ENCODE peak calls at places on chromosomes 5 and 9, in five cellular contexts. Y, W, E, V and G are unnamed samples.

GRCh38 chr9:94950733-94951590 is 224.5 kb downstream of the AOPEP start:
- DNase-seq in Y (no peak), W (no peak), E (no peak), V (no peak), G (no peak)

GRCh38 chr9:127210851-127211730 is 53.5 kb upstream of the GARNL3 start:
- DNase-seq in Y (no peak), W (no peak), E (no peak), V (no peak), G (no peak)

GRCh38 chr5:181245427-181246275 is 1.9 kb upstream of the RACK1 start:
- DNase-seq in Y (no peak), W (no peak), E (no peak), V (no peak), G (no peak)

GRCh38 chr5:91478096-91478495 is 95.0 kb upstream of the ARRDC3 start:
- DNase-seq in Y (no peak), W (no peak), E (no peak), V (no peak), G (no peak)

GRCh38 chr9:35688558-35689350 is 971 bp downstream of the TPM2 start:
- DNase-seq in Y (no peak), W (no peak), E (no peak), V (peak; percentile 86), G (no peak)

GRCh38 chr9:111957856-111958631 is 61.4 kb downstream of the UGCG start:
- DNase-seq in Y (peak; percentile 14), W (no peak), E (no peak), V (peak; percentile 88), G (peak; percentile 69)

GRCh38 chr5:143650296-143650695 is 161.7 kb upstream of the HMHB1 start:
- DNase-seq in Y (no peak), W (no peak), E (no peak), V (no peak), G (no peak)

GRCh38 chr9:124077915-124078572 is 66.5 kb downstream of the LHX2 start:
- DNase-seq in Y (no peak), W (no peak), E (no peak), V (peak; percentile 88), G (no peak)

GRCh38 chr9:119412399-119412798 is 43.2 kb upstream of the BRINP1 start:
- DNase-seq in Y (no peak), W (no peak), E (no peak), V (no peak), G (no peak)

GRCh38 chr9:2621678-2622360 is at the start of gene VLDLR:
- DNase-seq in Y (no peak), W (no peak), E (peak; percentile 31), V (no peak), G (peak; percentile 66)

GRCh38 chr9:16879416-16879815 is 8.9 kb upstream of the BNC2 start:
- DNase-seq in Y (no peak), W (no peak), E (no peak), V (peak; percentile 35), G (no peak)

GRCh38 chr9:77587851-77588250 is 60.3 kb downstream of the GNA14 start:
- DNase-seq in Y (no peak), W (no peak), E (no peak), V (no peak), G (no peak)

GRCh38 chr9:79280691-79281090 is 291.1 kb upstream of the TLE4 start:
- DNase-seq in Y (no peak), W (no peak), E (no peak), V (no peak), G (no peak)

GRCh38 chr9:110936719-110937452 is 101.4 kb downstream of the LPAR1 start:
- DNase-seq in Y (no peak), W (no peak), E (no peak), V (peak; percentile 31), G (no peak)

GRCh38 chr5:96331210-96331609 is 101.8 kb downstream of the PCSK1 start:
- DNase-seq in Y (no peak), W (no peak), E (no peak), V (no peak), G (no peak)

GRCh38 chr9:82152181-82152580 is 163.6 kb downstream of the SPATA31D1 start:
- DNase-seq in Y (no peak), W (no peak), E (no peak), V (peak; percentile 58), G (no peak)

GRCh38 chr9:14080940-14081621 is 232.9 kb downstream of the NFIB start:
- DNase-seq in Y (no peak), W (no peak), E (no peak), V (peak; percentile 50), G (no peak)

GRCh38 chr9:89664896-89665329 is 60.1 kb downstream of the GADD45G start:
- DNase-seq in Y (no peak), W (no peak), E (no peak), V (peak; percentile 38), G (no peak)

GRCh38 chr5:77658662-77659061 is 20.1 kb upstream of the OTP start:
- DNase-seq in Y (no peak), W (no peak), E (no peak), V (no peak), G (no peak)

GRCh38 chr5:132474881-132475511 is 15.6 kb downstream of the IRF1 start:
- DNase-seq in Y (no peak), W (no peak), E (no peak), V (no peak), G (peak; percentile 7)

GRCh38 chr9:75889977-75890540 is 414 bp upstream of the PCSK5 start:
- DNase-seq in Y (no peak), W (no peak), E (peak; percentile 44), V (peak; percentile 27), G (peak; percentile 81)

GRCh38 chr5:143806568-143806967 is 5.4 kb upstream of the HMHB1 start:
- DNase-seq in Y (no peak), W (no peak), E (no peak), V (no peak), G (no peak)

GRCh38 chr9:120650352-120650751 is 63.9 kb downstream of the MEGF9 start:
- DNase-seq in Y (no peak), W (no peak), E (no peak), V (no peak), G (no peak)

GRCh38 chr5:2039180-2039531 is 156.4 kb upstream of the IRX4 start:
- DNase-seq in Y (no peak), W (no peak), E (no peak), V (no peak), G (no peak)

GRCh38 chr5:57738306-57738705 is 255.7 kb upstream of the ACTBL2 start:
- DNase-seq in Y (no peak), W (no peak), E (no peak), V (no peak), G (no peak)

GRCh38 chr5:149969181-149969950 is 8.8 kb downstream of the SLC26A2 start:
- DNase-seq in Y (no peak), W (no peak), E (no peak), V (no peak), G (no peak)
- H3K4me1 ChIP-seq in Y (no peaks in the 10 kb centered on the region), W (no peaks in the 10 kb centered on the region), E (no peaks in the 10 kb centered on the region), V (no peaks in the 10 kb centered on the region), G (no peaks in the 10 kb centered on the region)

GRCh38 chr9:114614373-114614772 is 3.3 kb downstream of the TMEM268 start:
- DNase-seq in Y (no peak), W (no peak), E (no peak), V (no peak), G (no peak)
- H3K27ac ChIP-seq in Y (no peak overlapping the region), W (no peak overlapping the region), E (no peak overlapping the region), V (no peak overlapping the region), G (no peak overlapping the region)

DNA sequence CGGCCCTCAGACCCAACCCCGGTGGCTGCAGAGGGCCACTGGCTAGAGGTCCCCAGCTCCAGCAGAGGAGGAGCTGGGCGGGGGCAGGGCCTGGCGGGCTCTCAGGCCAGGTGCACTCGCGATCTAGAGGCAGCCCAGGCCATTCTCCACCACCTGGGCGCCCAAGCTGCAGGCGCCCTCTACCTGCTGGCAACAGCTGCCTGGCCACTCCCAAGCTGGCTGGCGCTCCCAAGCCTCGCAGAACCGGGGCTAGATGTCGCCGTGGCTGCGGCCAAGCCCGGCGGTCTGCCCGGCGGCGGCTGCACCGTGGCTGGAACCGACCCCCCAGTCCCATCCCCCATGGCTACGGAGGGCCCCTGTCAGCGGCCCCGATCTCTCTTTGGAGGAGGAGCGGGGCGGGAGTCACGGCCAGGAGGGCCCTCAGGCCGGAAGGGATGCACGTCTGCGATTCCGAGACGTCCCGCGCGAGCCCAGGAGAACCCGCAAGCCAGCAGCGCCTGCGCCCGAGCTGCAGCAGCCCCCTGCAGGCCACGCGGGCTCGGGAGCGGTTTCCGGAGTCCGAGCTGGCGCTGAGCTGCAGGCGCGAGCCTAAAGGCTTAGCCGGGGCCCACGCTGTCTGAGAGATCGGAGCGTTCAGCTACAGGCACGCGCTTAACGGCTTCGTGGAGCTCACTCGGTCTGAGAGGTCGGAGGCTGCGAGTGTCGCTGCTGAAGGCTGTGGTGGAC is 44.3 kb upstream of the BICD2 start:
- DNase-seq in Y (no peak), W (no peak), E (peak; percentile 41), V (peak; percentile 62), G (no peak)
- H3K4me3 ChIP-seq in Y (peak overlapping the region; percentile 64), W (peak overlapping the region; percentile 59), E (peak overlapping the region; percentile 39), V (peak overlapping the region; percentile 58), G (peak overlapping the region; percentile 39)

GRCh38 chr9:100578610-100579009 is 731 bp downstream of the CAVIN4 start:
- DNase-seq in Y (no peak), W (no peak), E (no peak), V (no peak), G (no peak)
- H3K4me1 ChIP-seq in Y (peaks cover 12% of the 10 kb centered on the region), W (no peaks in the 10 kb centered on the region), E (no peaks in the 10 kb centered on the region), V (peaks cover 20% of the 10 kb centered on the region), G (peaks cover 3% of the 10 kb centered on the region)